ENCODE peak calls at places on chromosome 6, in nine cellular contexts. One of them, this sample, is unnamed.

GRCh38 chr6:27830212-27830664 is 82.0 kb downstream of the OR2B2 start:
- DNase-seq in fibroblast of lung: no peak
- DNase-seq in activated CD4-positive, CD25-positive, alpha-beta regulatory T cell: no peak
- DNase-seq in pons: no peak
- DNase-seq in NCI-H2081 treated with DMSO at 0.1 percent for 48 hours: no peak
- DNase-seq in ACHN: no peak
- DNase-seq in stromal cell of bone marrow: no peak
- DNase-seq in Karpas-422: no peak
- DNase-seq in stimulated activated CD4-positive, alpha-beta T cell treated with anti-CD3 and anti-CD28 coated beads, Interleukin-2, amount 100 ng/mL, for 24 hours: no peak
- DNase-seq in this sample: no peak

GRCh38 chr6:24274441-24275083 is 83.3 kb downstream of the DCDC2 start:
- DNase-seq in fibroblast of lung: peak
- DNase-seq in activated CD4-positive, CD25-positive, alpha-beta regulatory T cell: no peak
- DNase-seq in pons: no peak
- DNase-seq in NCI-H2081 treated with DMSO at 0.1 percent for 48 hours: no peak
- DNase-seq in ACHN: peak
- DNase-seq in stromal cell of bone marrow: peak
- DNase-seq in Karpas-422: peak
- DNase-seq in stimulated activated CD4-positive, alpha-beta T cell treated with anti-CD3 and anti-CD28 coated beads, Interleukin-2, amount 100 ng/mL, for 24 hours: no peak
- DNase-seq in this sample: no peak

GRCh38 chr6:140812636-140813035 is 1320.1 kb upstream of the GJE1 start:
- DNase-seq in fibroblast of lung: peak
- DNase-seq in activated CD4-positive, CD25-positive, alpha-beta regulatory T cell: no peak
- DNase-seq in pons: no peak
- DNase-seq in NCI-H2081 treated with DMSO at 0.1 percent for 48 hours: no peak
- DNase-seq in ACHN: no peak
- DNase-seq in stromal cell of bone marrow: no peak
- DNase-seq in Karpas-422: peak
- DNase-seq in stimulated activated CD4-positive, alpha-beta T cell treated with anti-CD3 and anti-CD28 coated beads, Interleukin-2, amount 100 ng/mL, for 24 hours: no peak
- DNase-seq in this sample: no peak

GRCh38 chr6:30685157-30685976 is 1.1 kb downstream of the PPP1R18 start:
- DNase-seq in fibroblast of lung: peak
- DNase-seq in activated CD4-positive, CD25-positive, alpha-beta regulatory T cell: no peak
- DNase-seq in pons: no peak
- DNase-seq in NCI-H2081 treated with DMSO at 0.1 percent for 48 hours: no peak
- DNase-seq in ACHN: peak
- DNase-seq in stromal cell of bone marrow: no peak
- DNase-seq in Karpas-422: peak
- DNase-seq in stimulated activated CD4-positive, alpha-beta T cell treated with anti-CD3 and anti-CD28 coated beads, Interleukin-2, amount 100 ng/mL, for 24 hours: peak
- DNase-seq in this sample: no peak

GRCh38 chr6:34934516-34934915 is 45.5 kb downstream of the ANKS1A start:
- DNase-seq in fibroblast of lung: peak
- DNase-seq in activated CD4-positive, CD25-positive, alpha-beta regulatory T cell: no peak
- DNase-seq in pons: peak
- DNase-seq in NCI-H2081 treated with DMSO at 0.1 percent for 48 hours: no peak
- DNase-seq in ACHN: no peak
- DNase-seq in stromal cell of bone marrow: no peak
- DNase-seq in Karpas-422: no peak
- DNase-seq in stimulated activated CD4-positive, alpha-beta T cell treated with anti-CD3 and anti-CD28 coated beads, Interleukin-2, amount 100 ng/mL, for 24 hours: no peak
- DNase-seq in this sample: no peak

GRCh38 chr6:1620504-1621327 is 11.0 kb downstream of the FOXC1 start:
- DNase-seq in fibroblast of lung: no peak
- DNase-seq in activated CD4-positive, CD25-positive, alpha-beta regulatory T cell: no peak
- DNase-seq in pons: no peak
- DNase-seq in NCI-H2081 treated with DMSO at 0.1 percent for 48 hours: no peak
- DNase-seq in ACHN: no peak
- DNase-seq in stromal cell of bone marrow: no peak
- DNase-seq in Karpas-422: no peak
- DNase-seq in stimulated activated CD4-positive, alpha-beta T cell treated with anti-CD3 and anti-CD28 coated beads, Interleukin-2, amount 100 ng/mL, for 24 hours: no peak
- DNase-seq in this sample: no peak

GRCh38 chr6:43936476-43936875 is 166.5 kb downstream of the VEGFA start:
- DNase-seq in fibroblast of lung: no peak
- DNase-seq in activated CD4-positive, CD25-positive, alpha-beta regulatory T cell: no peak
- DNase-seq in pons: no peak
- DNase-seq in NCI-H2081 treated with DMSO at 0.1 percent for 48 hours: no peak
- DNase-seq in ACHN: no peak
- DNase-seq in stromal cell of bone marrow: no peak
- DNase-seq in Karpas-422: no peak
- DNase-seq in stimulated activated CD4-positive, alpha-beta T cell treated with anti-CD3 and anti-CD28 coated beads, Interleukin-2, amount 100 ng/mL, for 24 hours: no peak
- DNase-seq in this sample: no peak

GRCh38 chr6:14059791-14060436 is 57.7 kb upstream of the CD83 start:
- DNase-seq in fibroblast of lung: peak
- DNase-seq in activated CD4-positive, CD25-positive, alpha-beta regulatory T cell: no peak
- DNase-seq in pons: no peak
- DNase-seq in NCI-H2081 treated with DMSO at 0.1 percent for 48 hours: no peak
- DNase-seq in ACHN: peak
- DNase-seq in stromal cell of bone marrow: no peak
- DNase-seq in Karpas-422: no peak
- DNase-seq in stimulated activated CD4-positive, alpha-beta T cell treated with anti-CD3 and anti-CD28 coated beads, Interleukin-2, amount 100 ng/mL, for 24 hours: no peak
- DNase-seq in this sample: no peak

GRCh38 chr6:45445749-45446454 is 68.2 kb upstream of the SUPT3H start:
- DNase-seq in fibroblast of lung: peak
- DNase-seq in activated CD4-positive, CD25-positive, alpha-beta regulatory T cell: no peak
- DNase-seq in pons: peak
- DNase-seq in NCI-H2081 treated with DMSO at 0.1 percent for 48 hours: no peak
- DNase-seq in ACHN: peak
- DNase-seq in stromal cell of bone marrow: peak
- DNase-seq in Karpas-422: no peak
- DNase-seq in stimulated activated CD4-positive, alpha-beta T cell treated with anti-CD3 and anti-CD28 coated beads, Interleukin-2, amount 100 ng/mL, for 24 hours: peak
- DNase-seq in this sample: peak

GRCh38 chr6:169045486-169045885 is 208.2 kb downstream of the THBS2 start:
- DNase-seq in fibroblast of lung: no peak
- DNase-seq in activated CD4-positive, CD25-positive, alpha-beta regulatory T cell: no peak
- DNase-seq in pons: peak
- DNase-seq in NCI-H2081 treated with DMSO at 0.1 percent for 48 hours: peak
- DNase-seq in ACHN: no peak
- DNase-seq in stromal cell of bone marrow: no peak
- DNase-seq in Karpas-422: no peak
- DNase-seq in stimulated activated CD4-positive, alpha-beta T cell treated with anti-CD3 and anti-CD28 coated beads, Interleukin-2, amount 100 ng/mL, for 24 hours: no peak
- DNase-seq in this sample: no peak

GRCh38 chr6:170076466-170077165 is 214.3 kb downstream of the DLL1 start:
- DNase-seq in fibroblast of lung: no peak
- DNase-seq in activated CD4-positive, CD25-positive, alpha-beta regulatory T cell: no peak
- DNase-seq in pons: no peak
- DNase-seq in NCI-H2081 treated with DMSO at 0.1 percent for 48 hours: no peak
- DNase-seq in ACHN: no peak
- DNase-seq in stromal cell of bone marrow: no peak
- DNase-seq in Karpas-422: no peak
- DNase-seq in stimulated activated CD4-positive, alpha-beta T cell treated with anti-CD3 and anti-CD28 coated beads, Interleukin-2, amount 100 ng/mL, for 24 hours: no peak
- DNase-seq in this sample: no peak

GRCh38 chr6:151240861-151241642 is 1.3 kb downstream of the AKAP12 start:
- DNase-seq in fibroblast of lung: peak
- DNase-seq in activated CD4-positive, CD25-positive, alpha-beta regulatory T cell: no peak
- DNase-seq in pons: no peak
- DNase-seq in NCI-H2081 treated with DMSO at 0.1 percent for 48 hours: no peak
- DNase-seq in ACHN: peak
- DNase-seq in stromal cell of bone marrow: no peak
- DNase-seq in Karpas-422: no peak
- DNase-seq in stimulated activated CD4-positive, alpha-beta T cell treated with anti-CD3 and anti-CD28 coated beads, Interleukin-2, amount 100 ng/mL, for 24 hours: peak
- DNase-seq in this sample: peak

GRCh38 chr6:17225767-17226166 is 55.4 kb upstream of the RBM24 start:
- DNase-seq in fibroblast of lung: peak
- DNase-seq in activated CD4-positive, CD25-positive, alpha-beta regulatory T cell: no peak
- DNase-seq in pons: no peak
- DNase-seq in NCI-H2081 treated with DMSO at 0.1 percent for 48 hours: no peak
- DNase-seq in ACHN: no peak
- DNase-seq in stromal cell of bone marrow: no peak
- DNase-seq in Karpas-422: no peak
- DNase-seq in stimulated activated CD4-positive, alpha-beta T cell treated with anti-CD3 and anti-CD28 coated beads, Interleukin-2, amount 100 ng/mL, for 24 hours: no peak
- DNase-seq in this sample: no peak

GRCh38 chr6:128327890-128328289 is 192.5 kb downstream of the PTPRK start:
- DNase-seq in fibroblast of lung: peak
- DNase-seq in activated CD4-positive, CD25-positive, alpha-beta regulatory T cell: no peak
- DNase-seq in pons: no peak
- DNase-seq in NCI-H2081 treated with DMSO at 0.1 percent for 48 hours: no peak
- DNase-seq in ACHN: peak
- DNase-seq in stromal cell of bone marrow: no peak
- DNase-seq in Karpas-422: peak
- DNase-seq in stimulated activated CD4-positive, alpha-beta T cell treated with anti-CD3 and anti-CD28 coated beads, Interleukin-2, amount 100 ng/mL, for 24 hours: peak
- DNase-seq in this sample: no peak

GRCh38 chr6:88989215-88989614 is 25.8 kb upstream of the RNGTT start:
- DNase-seq in fibroblast of lung: peak
- DNase-seq in activated CD4-positive, CD25-positive, alpha-beta regulatory T cell: no peak
- DNase-seq in pons: no peak
- DNase-seq in NCI-H2081 treated with DMSO at 0.1 percent for 48 hours: no peak
- DNase-seq in ACHN: no peak
- DNase-seq in stromal cell of bone marrow: peak
- DNase-seq in Karpas-422: no peak
- DNase-seq in stimulated activated CD4-positive, alpha-beta T cell treated with anti-CD3 and anti-CD28 coated beads, Interleukin-2, amount 100 ng/mL, for 24 hours: no peak
- DNase-seq in this sample: no peak

GRCh38 chr6:2412731-2413130 is 167.3 kb upstream of the GMDS start:
- DNase-seq in fibroblast of lung: peak
- DNase-seq in activated CD4-positive, CD25-positive, alpha-beta regulatory T cell: no peak
- DNase-seq in pons: no peak
- DNase-seq in NCI-H2081 treated with DMSO at 0.1 percent for 48 hours: no peak
- DNase-seq in ACHN: no peak
- DNase-seq in stromal cell of bone marrow: peak
- DNase-seq in Karpas-422: no peak
- DNase-seq in stimulated activated CD4-positive, alpha-beta T cell treated with anti-CD3 and anti-CD28 coated beads, Interleukin-2, amount 100 ng/mL, for 24 hours: no peak
- DNase-seq in this sample: no peak

GRCh38 chr6:155493694-155494143 is 38.1 kb upstream of the NOX3 start:
- DNase-seq in fibroblast of lung: peak
- DNase-seq in activated CD4-positive, CD25-positive, alpha-beta regulatory T cell: no peak
- DNase-seq in pons: no peak
- DNase-seq in NCI-H2081 treated with DMSO at 0.1 percent for 48 hours: no peak
- DNase-seq in ACHN: peak
- DNase-seq in stromal cell of bone marrow: peak
- DNase-seq in Karpas-422: peak
- DNase-seq in stimulated activated CD4-positive, alpha-beta T cell treated with anti-CD3 and anti-CD28 coated beads, Interleukin-2, amount 100 ng/mL, for 24 hours: no peak
- DNase-seq in this sample: peak

GRCh38 chr6:129641344-129641743 is 68.6 kb downstream of the ARHGAP18 start:
- DNase-seq in fibroblast of lung: peak
- DNase-seq in activated CD4-positive, CD25-positive, alpha-beta regulatory T cell: no peak
- DNase-seq in pons: no peak
- DNase-seq in NCI-H2081 treated with DMSO at 0.1 percent for 48 hours: no peak
- DNase-seq in ACHN: no peak
- DNase-seq in stromal cell of bone marrow: no peak
- DNase-seq in Karpas-422: no peak
- DNase-seq in stimulated activated CD4-positive, alpha-beta T cell treated with anti-CD3 and anti-CD28 coated beads, Interleukin-2, amount 100 ng/mL, for 24 hours: no peak
- DNase-seq in this sample: no peak

GRCh38 chr6:113719545-113719944 is 137.6 kb upstream of the MARCKS start:
- DNase-seq in fibroblast of lung: peak
- DNase-seq in activated CD4-positive, CD25-positive, alpha-beta regulatory T cell: no peak
- DNase-seq in pons: no peak
- DNase-seq in NCI-H2081 treated with DMSO at 0.1 percent for 48 hours: no peak
- DNase-seq in ACHN: no peak
- DNase-seq in stromal cell of bone marrow: peak
- DNase-seq in Karpas-422: no peak
- DNase-seq in stimulated activated CD4-positive, alpha-beta T cell treated with anti-CD3 and anti-CD28 coated beads, Interleukin-2, amount 100 ng/mL, for 24 hours: no peak
- DNase-seq in this sample: no peak

GRCh38 chr6:53894086-53894485 is 99.3 kb downstream of the LRRC1 start:
- DNase-seq in fibroblast of lung: peak
- DNase-seq in activated CD4-positive, CD25-positive, alpha-beta regulatory T cell: no peak
- DNase-seq in pons: peak
- DNase-seq in NCI-H2081 treated with DMSO at 0.1 percent for 48 hours: no peak
- DNase-seq in ACHN: no peak
- DNase-seq in stromal cell of bone marrow: peak
- DNase-seq in Karpas-422: no peak
- DNase-seq in stimulated activated CD4-positive, alpha-beta T cell treated with anti-CD3 and anti-CD28 coated beads, Interleukin-2, amount 100 ng/mL, for 24 hours: peak
- DNase-seq in this sample: no peak

GRCh38 chr6:26232950-26233607 is 131.9 kb upstream of the BTN3A2 start:
- DNase-seq in fibroblast of lung: peak
- DNase-seq in activated CD4-positive, CD25-positive, alpha-beta regulatory T cell: peak
- DNase-seq in pons: no peak
- DNase-seq in NCI-H2081 treated with DMSO at 0.1 percent for 48 hours: no peak
- DNase-seq in ACHN: no peak
- DNase-seq in stromal cell of bone marrow: no peak
- DNase-seq in Karpas-422: no peak
- DNase-seq in stimulated activated CD4-positive, alpha-beta T cell treated with anti-CD3 and anti-CD28 coated beads, Interleukin-2, amount 100 ng/mL, for 24 hours: peak
- DNase-seq in this sample: no peak

GRCh38 chr6:99145738-99146137 is 198.0 kb upstream of the FBXL4 start:
- DNase-seq in fibroblast of lung: no peak
- DNase-seq in activated CD4-positive, CD25-positive, alpha-beta regulatory T cell: no peak
- DNase-seq in pons: no peak
- DNase-seq in NCI-H2081 treated with DMSO at 0.1 percent for 48 hours: no peak
- DNase-seq in ACHN: no peak
- DNase-seq in stromal cell of bone marrow: no peak
- DNase-seq in Karpas-422: no peak
- DNase-seq in stimulated activated CD4-positive, alpha-beta T cell treated with anti-CD3 and anti-CD28 coated beads, Interleukin-2, amount 100 ng/mL, for 24 hours: no peak
- DNase-seq in this sample: no peak

GRCh38 chr6:160400426-160400825 is 52.2 kb downstream of the SLC22A3 start:
- DNase-seq in fibroblast of lung: peak
- DNase-seq in activated CD4-positive, CD25-positive, alpha-beta regulatory T cell: no peak
- DNase-seq in pons: no peak
- DNase-seq in NCI-H2081 treated with DMSO at 0.1 percent for 48 hours: no peak
- DNase-seq in ACHN: no peak
- DNase-seq in stromal cell of bone marrow: no peak
- DNase-seq in Karpas-422: no peak
- DNase-seq in stimulated activated CD4-positive, alpha-beta T cell treated with anti-CD3 and anti-CD28 coated beads, Interleukin-2, amount 100 ng/mL, for 24 hours: no peak
- DNase-seq in this sample: no peak

GRCh38 chr6:133644548-133644947 is 244.4 kb upstream of the TCF21 start:
- DNase-seq in fibroblast of lung: no peak
- DNase-seq in activated CD4-positive, CD25-positive, alpha-beta regulatory T cell: no peak
- DNase-seq in pons: no peak
- DNase-seq in NCI-H2081 treated with DMSO at 0.1 percent for 48 hours: no peak
- DNase-seq in ACHN: no peak
- DNase-seq in stromal cell of bone marrow: no peak
- DNase-seq in Karpas-422: no peak
- DNase-seq in stimulated activated CD4-positive, alpha-beta T cell treated with anti-CD3 and anti-CD28 coated beads, Interleukin-2, amount 100 ng/mL, for 24 hours: no peak
- DNase-seq in this sample: no peak

GRCh38 chr6:44668976-44669934 is 281.7 kb downstream of the CDC5L start:
- DNase-seq in fibroblast of lung: no peak
- DNase-seq in activated CD4-positive, CD25-positive, alpha-beta regulatory T cell: no peak
- DNase-seq in pons: no peak
- DNase-seq in NCI-H2081 treated with DMSO at 0.1 percent for 48 hours: no peak
- DNase-seq in ACHN: no peak
- DNase-seq in stromal cell of bone marrow: no peak
- DNase-seq in Karpas-422: no peak
- DNase-seq in stimulated activated CD4-positive, alpha-beta T cell treated with anti-CD3 and anti-CD28 coated beads, Interleukin-2, amount 100 ng/mL, for 24 hours: no peak
- DNase-seq in this sample: no peak

GRCh38 chr6:53112404-53112803 is 36.2 kb downstream of the GCM1 start:
- DNase-seq in fibroblast of lung: no peak
- DNase-seq in activated CD4-positive, CD25-positive, alpha-beta regulatory T cell: no peak
- DNase-seq in pons: no peak
- DNase-seq in NCI-H2081 treated with DMSO at 0.1 percent for 48 hours: no peak
- DNase-seq in ACHN: no peak
- DNase-seq in stromal cell of bone marrow: no peak
- DNase-seq in Karpas-422: no peak
- DNase-seq in stimulated activated CD4-positive, alpha-beta T cell treated with anti-CD3 and anti-CD28 coated beads, Interleukin-2, amount 100 ng/mL, for 24 hours: no peak
- DNase-seq in this sample: no peak

GRCh38 chr6:40957616-40958492 is 81.2 kb downstream of the UNC5CL start:
- DNase-seq in fibroblast of lung: peak
- DNase-seq in activated CD4-positive, CD25-positive, alpha-beta regulatory T cell: no peak
- DNase-seq in pons: no peak
- DNase-seq in NCI-H2081 treated with DMSO at 0.1 percent for 48 hours: no peak
- DNase-seq in ACHN: peak
- DNase-seq in stromal cell of bone marrow: peak
- DNase-seq in Karpas-422: no peak
- DNase-seq in stimulated activated CD4-positive, alpha-beta T cell treated with anti-CD3 and anti-CD28 coated beads, Interleukin-2, amount 100 ng/mL, for 24 hours: no peak
- DNase-seq in this sample: peak

GRCh38 chr6:12911387-12911960 is 194.9 kb downstream of the PHACTR1 start:
- DNase-seq in fibroblast of lung: peak
- DNase-seq in activated CD4-positive, CD25-positive, alpha-beta regulatory T cell: no peak
- DNase-seq in pons: peak
- DNase-seq in NCI-H2081 treated with DMSO at 0.1 percent for 48 hours: peak
- DNase-seq in ACHN: peak
- DNase-seq in stromal cell of bone marrow: peak
- DNase-seq in Karpas-422: peak
- DNase-seq in stimulated activated CD4-positive, alpha-beta T cell treated with anti-CD3 and anti-CD28 coated beads, Interleukin-2, amount 100 ng/mL, for 24 hours: no peak
- DNase-seq in this sample: no peak

GRCh38 chr6:37632989-37633550 is 64.6 kb downstream of the MDGA1 start:
- DNase-seq in fibroblast of lung: no peak
- DNase-seq in activated CD4-positive, CD25-positive, alpha-beta regulatory T cell: no peak
- DNase-seq in pons: no peak
- DNase-seq in NCI-H2081 treated with DMSO at 0.1 percent for 48 hours: no peak
- DNase-seq in ACHN: no peak
- DNase-seq in stromal cell of bone marrow: no peak
- DNase-seq in Karpas-422: no peak
- DNase-seq in stimulated activated CD4-positive, alpha-beta T cell treated with anti-CD3 and anti-CD28 coated beads, Interleukin-2, amount 100 ng/mL, for 24 hours: no peak
- DNase-seq in this sample: no peak

GRCh38 chr6:1625352-1625773 is 15.6 kb downstream of the FOXC1 start:
- DNase-seq in fibroblast of lung: peak
- DNase-seq in activated CD4-positive, CD25-positive, alpha-beta regulatory T cell: no peak
- DNase-seq in pons: no peak
- DNase-seq in NCI-H2081 treated with DMSO at 0.1 percent for 48 hours: no peak
- DNase-seq in ACHN: no peak
- DNase-seq in stromal cell of bone marrow: no peak
- DNase-seq in Karpas-422: no peak
- DNase-seq in stimulated activated CD4-positive, alpha-beta T cell treated with anti-CD3 and anti-CD28 coated beads, Interleukin-2, amount 100 ng/mL, for 24 hours: no peak
- DNase-seq in this sample: no peak

GRCh38 chr6:118675225-118675624 is 23.8 kb upstream of the CEP85L start:
- DNase-seq in fibroblast of lung: no peak
- DNase-seq in activated CD4-positive, CD25-positive, alpha-beta regulatory T cell: no peak
- DNase-seq in pons: no peak
- DNase-seq in NCI-H2081 treated with DMSO at 0.1 percent for 48 hours: no peak
- DNase-seq in ACHN: no peak
- DNase-seq in stromal cell of bone marrow: no peak
- DNase-seq in Karpas-422: no peak
- DNase-seq in stimulated activated CD4-positive, alpha-beta T cell treated with anti-CD3 and anti-CD28 coated beads, Interleukin-2, amount 100 ng/mL, for 24 hours: no peak
- DNase-seq in this sample: no peak

This sample was measured in AG09319.